ENCODE peak calls at places on chromosomes 1 and 21, in seven cellular contexts. S is spleen; P is adrenal gland; H is naive thymus-derived CD4-positive, alpha-beta T cell; W is left lung; R is fibroblast of lung; X is mesenchymal stem cell. K is an unnamed sample.

GRCh38 chr21:24395320-24395933 is 1211.9 kb downstream of the MRPL39 start:
- DNase-seq in S (no peak), P (no peak), H (no peak), W (no peak), R (peak; percentile 6), X (no peak), K (peak; percentile 31)

GRCh38 chr1:232422901-232423300 is 207.0 kb downstream of the SIPA1L2 start:
- DNase-seq in S (no peak), P (no peak), H (no peak), W (no peak), R (peak; percentile 56), X (peak; percentile 40), K (no peak)

GRCh38 chr1:184189361-184189760 is 137.8 kb downstream of the TSEN15 start:
- DNase-seq in S (no peak), P (peak; percentile 71), H (no peak), W (no peak), R (peak; percentile 21), X (no peak), K (no peak)

GRCh38 chr1:169892819-169893644 is 664 bp downstream of the SCYL3 start:
- DNase-seq in S (no peak), P (peak; percentile 53), H (no peak), W (no peak), R (peak; percentile 53), X (peak; percentile 59), K (peak; percentile 69)

GRCh38 chr1:172818841-172819527 is 160.1 kb downstream of the FASLG start:
- DNase-seq in S (peak; percentile 74), P (no peak), H (peak; percentile 11), W (no peak), R (peak; percentile 53), X (no peak), K (no peak)

GRCh38 chr1:229019647-229020281 is 251.1 kb upstream of the RAB4A start:
- DNase-seq in S (no peak), P (no peak), H (no peak), W (no peak), R (no peak), X (no peak), K (no peak)

GRCh38 chr1:213417225-213417820 is 366.3 kb downstream of the RPS6KC1 start:
- DNase-seq in S (no peak), P (no peak), H (no peak), W (no peak), R (no peak), X (no peak), K (no peak)

GRCh38 chr1:203607169-203607873 is 19.3 kb upstream of the ATP2B4 start:
- DNase-seq in S (peak; percentile 84), P (peak; percentile 96), H (peak; percentile 54), W (peak; percentile 54), R (peak; percentile 93), X (peak; percentile 96), K (peak; percentile 83)

GRCh38 chr1:86155807-86156561 is 588 bp downstream of the COL24A1 start:
- DNase-seq in S (peak; percentile 75), P (peak; percentile 15), H (no peak), W (peak; percentile 41), R (peak; percentile 75), X (peak; percentile 44), K (peak; percentile 67)

GRCh38 chr1:172935062-172935592 is 115.6 kb downstream of the TNFSF18 start:
- DNase-seq in S (no peak), P (no peak), H (no peak), W (no peak), R (peak; percentile 43), X (peak; percentile 84), K (no peak)

GRCh38 chr21:37565530-37566223 is 199.1 kb downstream of the DYRK1A start:
- DNase-seq in S (no peak), P (no peak), H (no peak), W (no peak), R (peak; percentile 64), X (peak; percentile 42), K (peak; percentile 17)

GRCh38 chr1:18652791-18653190 is 22.1 kb downstream of the PAX7 start:
- DNase-seq in S (no peak), P (no peak), H (no peak), W (no peak), R (no peak), X (no peak), K (no peak)

GRCh38 chr1:11692899-11693590 is 1.5 kb downstream of the DRAXIN start:
- DNase-seq in S (no peak), P (peak; percentile 79), H (peak; percentile 29), W (no peak), R (peak; percentile 73), X (peak; percentile 18), K (peak; percentile 64)

GRCh38 chr1:160629286-160630210 is 17.3 kb downstream of the SLAMF1 start:
- DNase-seq in S (peak; percentile 83), P (peak; percentile 57), H (peak; percentile 95), W (peak; percentile 73), R (no peak), X (no peak), K (no peak)

GRCh38 chr1:169064103-169064502 is 42.4 kb upstream of the ATP1B1 start:
- DNase-seq in S (no peak), P (no peak), H (no peak), W (no peak), R (no peak), X (no peak), K (no peak)

GRCh38 chr1:223709598-223709997 is 2.7 kb upstream of the CAPN2 start:
- DNase-seq in S (no peak), P (no peak), H (no peak), W (no peak), R (peak; percentile 78), X (no peak), K (peak; percentile 77)

GRCh38 chr1:96559707-96560588 is 161.6 kb upstream of the PTBP2 start:
- DNase-seq in S (no peak), P (peak; percentile 19), H (no peak), W (no peak), R (peak; percentile 98), X (peak; percentile 81), K (peak; percentile 96)

GRCh38 chr21:45479691-45480675 is 62.3 kb downstream of the SLC19A1 start:
- DNase-seq in S (no peak), P (no peak), H (peak; percentile 53), W (no peak), R (no peak), X (no peak), K (no peak)

GRCh38 chr1:153633161-153633746 is 612 bp upstream of the CHTOP start:
- DNase-seq in S (no peak), P (no peak), H (no peak), W (no peak), R (no peak), X (no peak), K (no peak)
- H3K36me3 ChIP-seq in S (peaks cover 23% of the 10 kb centered on the region), P (peaks cover 21% of the 10 kb centered on the region), H (peaks cover 33% of the 10 kb centered on the region), W (peaks cover 4% of the 10 kb centered on the region), R (peaks cover 12% of the 10 kb centered on the region), X (peaks cover 31% of the 10 kb centered on the region), K (peaks cover 23% of the 10 kb centered on the region)

DNA sequence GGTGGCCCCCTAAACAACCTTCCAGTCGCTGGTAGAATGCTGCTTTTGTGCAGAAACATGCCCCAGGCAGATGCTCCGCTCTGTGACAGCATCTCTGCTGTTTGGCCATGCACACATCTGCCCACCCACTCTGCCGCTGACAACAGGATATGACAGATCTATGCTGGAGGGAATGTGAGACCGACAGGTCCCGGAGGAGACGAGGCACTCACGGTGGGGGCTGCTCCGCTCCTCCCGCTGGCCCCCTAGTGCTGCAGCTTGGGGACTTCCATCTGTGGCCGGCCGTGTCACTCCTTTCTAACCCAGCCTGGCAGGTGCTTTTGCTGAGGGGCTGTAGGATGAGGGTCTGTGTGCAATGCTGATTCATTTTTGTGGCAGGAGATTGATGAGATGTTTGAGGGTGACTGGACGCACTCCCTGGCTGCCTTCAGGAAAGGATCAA is 49.1 kb upstream of the DMRTB1 start:
- DNase-seq in S (no peak), P (no peak), H (no peak), W (no peak), R (no peak), X (peak; percentile 6), K (no peak)
- H3K4me1 ChIP-seq in S (no peaks in the 10 kb centered on the region), P (no peaks in the 10 kb centered on the region), H (peaks cover 19% of the 10 kb centered on the region), W (no peaks in the 10 kb centered on the region), R (peaks cover 6% of the 10 kb centered on the region), X (peaks cover 29% of the 10 kb centered on the region), K (peaks cover 24% of the 10 kb centered on the region)

GRCh38 chr1:45827256-45827655 is 23.8 kb downstream of the MAST2 start:
- DNase-seq in S (no peak), P (no peak), H (no peak), W (no peak), R (no peak), X (no peak), K (no peak)

GRCh38 chr1:45828841-45829240 is 25.4 kb downstream of the MAST2 start:
- DNase-seq in S (no peak), P (no peak), H (no peak), W (no peak), R (no peak), X (no peak), K (no peak)

GRCh38 chr1:45820797-45821196 is 17.4 kb downstream of the MAST2 start:
- DNase-seq in S (no peak), P (no peak), H (no peak), W (no peak), R (no peak), X (peak; percentile 20), K (no peak)

GRCh38 chr1:45822644-45823043 is 19.2 kb downstream of the MAST2 start:
- DNase-seq in S (no peak), P (no peak), H (no peak), W (no peak), R (no peak), X (no peak), K (no peak)

DNA sequence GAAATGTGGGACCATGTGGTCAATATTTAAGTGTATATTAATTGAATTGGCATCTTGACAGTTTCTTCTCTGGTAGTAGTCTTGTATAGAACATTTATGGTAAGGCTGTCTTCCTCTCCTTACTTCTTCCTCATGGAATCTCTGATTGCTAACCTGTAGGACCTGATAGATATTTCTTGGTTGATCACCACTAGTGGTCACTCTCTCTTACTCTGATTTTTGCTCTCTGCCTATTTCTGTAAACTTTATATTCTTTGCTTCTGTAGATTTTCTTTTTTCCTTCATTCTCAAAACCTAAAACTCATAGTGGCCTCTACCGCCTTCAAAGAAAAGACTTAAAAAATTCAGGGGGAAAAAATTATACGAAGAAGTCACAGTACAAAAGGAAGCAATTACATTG is 21.2 kb downstream of the MAST2 start:
- DNase-seq in S (no peak), P (no peak), H (no peak), W (no peak), R (no peak), X (no peak), K (no peak)
- H3K36me3 ChIP-seq in S (no peaks in the 10 kb centered on the region), P (peaks cover 9% of the 10 kb centered on the region), H (no peaks in the 10 kb centered on the region), W (no peaks in the 10 kb centered on the region), R (no peaks in the 10 kb centered on the region), X (peaks cover 38% of the 10 kb centered on the region), K (peaks cover 4% of the 10 kb centered on the region)

GRCh38 chr1:63795455-63795854 is 21.6 kb downstream of the ROR1 start:
- DNase-seq in S (no peak), P (no peak), H (no peak), W (no peak), R (no peak), X (peak; percentile 33), K (no peak)

GRCh38 chr1:63799324-63799723 is 25.5 kb downstream of the ROR1 start:
- DNase-seq in S (no peak), P (no peak), H (no peak), W (no peak), R (peak; percentile 65), X (peak; percentile 47), K (peak; percentile 66)

GRCh38 chr1:63798284-63798683 is 24.5 kb downstream of the ROR1 start:
- DNase-seq in S (no peak), P (no peak), H (no peak), W (no peak), R (no peak), X (no peak), K (no peak)

GRCh38 chr1:63794927-63795326 is 21.1 kb downstream of the ROR1 start:
- DNase-seq in S (no peak), P (no peak), H (no peak), W (peak; percentile 69), R (peak; percentile 50), X (no peak), K (no peak)

GRCh38 chr1:63797056-63797726 is 23.4 kb downstream of the ROR1 start:
- DNase-seq in S (no peak), P (no peak), H (no peak), W (no peak), R (no peak), X (no peak), K (no peak)
- H3K4me1 ChIP-seq in S (no peaks in the 10 kb centered on the region), P (no peaks in the 10 kb centered on the region), H (no peaks in the 10 kb centered on the region), W (no peaks in the 10 kb centered on the region), R (peaks cover 7% of the 10 kb centered on the region), X (peaks cover 20% of the 10 kb centered on the region), K (peaks cover 25% of the 10 kb centered on the region)